ENCODE peak calls at places on chromosomes 5 and 9, in five cellular contexts. O is SK-N-SH; R is left ventricle myocardium inferior; M is cardiac muscle cell; J is CD8-positive, alpha-beta memory T cell. A is an unnamed sample. For H3K4me1, the result is how much of the 10 kb centered on the place peaks cover.

GRCh38 chr9:134863306-134863902 is 17.2 kb upstream of the FCN2 start:
- DNase-seq in M (no peak), O (no peak), J (no peak), R (no peak), A (no peak)

GRCh38 chr5:1886634-1887399 is 4.1 kb upstream of the IRX4 start:
- DNase-seq in J (no peak), R (no peak), O (no peak), M (no peak), A (no peak)

GRCh38 chr5:14501353-14502162 is 80.0 kb upstream of the OTULINL start:
- DNase-seq in J (no peak), M (no peak), R (no peak), O (no peak), A (no peak)

GRCh38 chr5:112109331-112109993 is 309.6 kb downstream of the EPB41L4A start:
- DNase-seq in O (peak), M (peak), J (no peak), R (no peak), A (peak)

GRCh38 chr9:5587024-5587423 is 41.9 kb upstream of the RIC1 start:
- DNase-seq in R (no peak), M (peak), J (no peak), O (no peak), A (no peak)

GRCh38 chr9:94922691-94923107 is 196.2 kb downstream of the AOPEP start:
- DNase-seq in R (no peak), O (no peak), J (no peak), M (peak), A (no peak)

GRCh38 chr9:92964981-92965758 is 17.8 kb downstream of the FGD3 start:
- DNase-seq in M (no peak), J (no peak), R (peak), O (no peak), A (no peak)

GRCh38 chr5:156096259-156096658 is 230.7 kb upstream of the SGCD start:
- DNase-seq in O (no peak), J (no peak), M (no peak), R (no peak), A (no peak)

GRCh38 chr9:75101004-75101601 is 12.8 kb downstream of the OSTF1 start:
- DNase-seq in R (no peak), J (no peak), M (no peak), O (no peak), A (no peak)

GRCh38 chr5:24170026-24170425 is 474.8 kb downstream of the CDH10 start:
- DNase-seq in O (no peak), R (no peak), M (no peak), J (no peak), A (no peak)

GRCh38 chr9:89022902-89023301 is 31.6 kb downstream of the S1PR3 start:
- DNase-seq in J (no peak), O (no peak), R (no peak), M (peak), A (peak)

GRCh38 chr5:164097747-164098146 is 592.3 kb downstream of the MAT2B start:
- DNase-seq in M (peak), O (no peak), R (no peak), J (no peak), A (no peak)

GRCh38 chr5:169404223-169404622 is 103.3 kb upstream of the SLIT3 start:
- DNase-seq in J (no peak), O (no peak), M (no peak), R (no peak), A (no peak)

GRCh38 chr9:85522459-85523092 is 219.2 kb downstream of the AGTPBP1 start:
- DNase-seq in J (no peak), M (peak), O (peak), R (peak), A (peak)

GRCh38 chr9:95920024-95920423 is 44.5 kb downstream of the ERCC6L2 start:
- DNase-seq in M (no peak), O (no peak), R (no peak), J (no peak), A (no peak)

GRCh38 chr9:124761710-124762109 is 9.4 kb downstream of the NR6A1 start:
- DNase-seq in M (no peak), O (no peak), R (no peak), J (no peak), A (no peak)

GRCh38 chr5:78508231-78508765 is 140.3 kb downstream of the LHFPL2 start:
- DNase-seq in M (peak), O (no peak), J (no peak), R (no peak), A (no peak)

GRCh38 chr9:122821278-122821952 is 7.0 kb downstream of the PDCL start:
- DNase-seq in O (no peak), J (no peak), M (peak), R (peak), A (no peak)

GRCh38 chr9:137606005-137606601 is 617 bp downstream of the ARRDC1 start:
- DNase-seq in M (no peak), R (no peak), J (no peak), O (peak), A (peak)

GRCh38 chr9:101325053-101325452 is 59.8 kb downstream of the BAAT start:
- DNase-seq in J (no peak), R (no peak), M (no peak), O (no peak), A (no peak)

GRCh38 chr5:67453526-67453925 is 256.9 kb upstream of the CD180 start:
- DNase-seq in R (no peak), O (no peak), J (no peak), M (peak), A (no peak)

GRCh38 chr9:128383791-128384190 is 12.6 kb downstream of the URM1 start:
- DNase-seq in O (no peak), J (no peak), M (no peak), R (no peak), A (no peak)

GRCh38 chr9:117293199-117294114 is 121.4 kb downstream of the ASTN2 start:
- DNase-seq in O (no peak), R (no peak), M (no peak), J (no peak), A (peak)

GRCh38 chr5:67010684-67011409 is 185.8 kb downstream of the CD180 start:
- DNase-seq in R (no peak), J (no peak), O (no peak), M (peak), A (peak)

GRCh38 chr5:42268630-42269029 is 154.6 kb upstream of the GHR start:
- DNase-seq in R (no peak), J (no peak), M (peak), O (no peak), A (no peak)

GRCh38 chr9:5783982-5784381 is 48.9 kb downstream of the ERMP1 start:
- DNase-seq in R (no peak), J (no peak), O (no peak), M (no peak), A (no peak)

GRCh38 chr5:94040591-94041148 is 299.3 kb upstream of the POU5F2 start:
- DNase-seq in R (no peak), J (no peak), M (no peak), O (no peak), A (no peak)

GRCh38 chr9:131656356-131657030 is 83.4 kb downstream of the RAPGEF1 start:
- DNase-seq in R (peak), J (peak), O (no peak), M (no peak), A (peak)

GRCh38 chr9:12014488-12014887 is 678.7 kb upstream of the TYRP1 start:
- DNase-seq in R (no peak), J (no peak), M (no peak), O (no peak), A (no peak)

GRCh38 chr5:57033103-57033502 is 81.2 kb upstream of the MIER3 start:
- DNase-seq in M (no peak), J (no peak), O (no peak), R (no peak), A (no peak)

GRCh38 chr9:128946945-128947422 is 419 bp downstream of the DOLK start:
- DNase-seq in J (no peak), O (no peak), R (no peak), M (peak), A (no peak)

GRCh38 chr9:126832440-126832839 is 27.6 kb downstream of the ZBTB43 start:
- DNase-seq in O (no peak), R (no peak), J (no peak), M (no peak), A (no peak)

GRCh38 chr9:126833710-126834345 is 26.6 kb upstream of the ZBTB34 start:
- DNase-seq in R (no peak), J (no peak), M (no peak), O (no peak), A (no peak)

GRCh38 chr9:126830827-126831226 is 26.0 kb downstream of the ZBTB43 start:
- DNase-seq in J (no peak), M (no peak), O (no peak), R (no peak), A (no peak)

GRCh38 chr9:126834672-126835071 is 25.8 kb upstream of the ZBTB34 start:
- DNase-seq in R (no peak), O (no peak), M (no peak), J (no peak), A (no peak)

GRCh38 chr9:126833020-126833419 is 27.4 kb upstream of the ZBTB34 start:
- DNase-seq in R (no peak), J (no peak), M (no peak), O (no peak), A (no peak)
- H3K27ac ChIP-seq in R (peak), J (no peak), M (peak), O (no peak), A (no peak)

DNA sequence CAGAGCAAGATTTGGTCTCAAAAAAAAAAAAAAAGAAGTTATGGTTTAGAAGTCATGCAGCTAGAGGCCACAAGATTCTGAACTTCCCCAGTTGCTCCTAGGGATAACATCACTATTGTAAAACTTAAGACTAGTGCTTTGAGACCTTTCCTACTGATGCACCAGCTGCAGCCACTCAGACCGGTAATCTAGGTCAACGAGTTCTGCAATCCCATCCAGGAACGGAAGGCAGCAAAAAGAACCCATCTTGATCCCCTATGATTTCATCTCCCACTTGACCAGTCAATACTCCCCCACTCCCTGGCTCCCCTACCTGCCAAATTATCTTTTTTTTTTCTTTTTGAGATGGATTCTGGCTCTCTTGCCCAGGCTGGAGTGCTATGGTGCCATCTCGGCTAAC is 46.9 kb upstream of the TTC39B start:
- DNase-seq in J (no peak), O (no peak), R (no peak), M (no peak), A (no peak)
- H3K4me1 ChIP-seq in J (under half), O (under half), R (under half), M (under half), A (under half)

GRCh38 chr5:151258771-151259170 is 5.8 kb downstream of the GM2A start:
- DNase-seq in M (no peak), O (no peak), J (no peak), R (no peak), A (no peak)
- H3K27ac ChIP-seq in M (no peak), O (no peak), J (no peak), R (no peak), A (no peak)

GRCh38 chr5:176413709-176414191 is 2.6 kb downstream of the CLTB start:
- DNase-seq in R (no peak), M (no peak), O (peak), J (no peak), A (no peak)

GRCh38 chr5:176412517-176413254 is 3.7 kb downstream of the CLTB start:
- DNase-seq in R (no peak), J (no peak), M (no peak), O (peak), A (no peak)

GRCh38 chr5:176414704-176415103 is 1.6 kb downstream of the CLTB start:
- DNase-seq in O (no peak), R (no peak), M (no peak), J (no peak), A (no peak)

GRCh38 chr5:176415240-176416122 is 858 bp downstream of the CLTB start:
- DNase-seq in O (peak), J (no peak), R (no peak), M (peak), A (peak)

DNA sequence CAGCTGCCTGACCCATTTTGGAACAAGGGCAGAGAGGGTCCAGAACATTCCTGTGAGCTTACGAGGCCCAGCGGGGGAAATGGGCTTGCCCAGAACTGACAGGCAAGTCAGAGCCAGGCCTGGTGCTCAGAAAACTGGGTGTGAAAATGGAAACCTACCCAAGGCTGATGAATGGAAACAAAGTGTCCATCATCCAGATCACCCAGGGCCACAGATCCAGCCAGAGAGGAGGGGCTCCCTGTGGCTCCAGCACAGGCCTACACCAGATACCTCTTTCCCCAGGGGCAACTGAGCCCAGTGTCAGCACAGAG is 3.1 kb downstream of the CLTB start:
- DNase-seq in J (no peak), R (peak), O (peak), M (no peak), A (peak)
- H3K4me1 ChIP-seq in J (under half), R (half or more), O (under half), M (under half), A (under half)

GRCh38 chr5:10056228-10056760 is 193.4 kb downstream of the ATPSCKMT start:
- DNase-seq in M (no peak), O (no peak), J (no peak), R (no peak), A (no peak)
- H3K27ac ChIP-seq in M (no peak), O (no peak), J (no peak), R (no peak), A (no peak)

GRCh38 chr5:124639095-124639665 is 107.3 kb downstream of the ZNF608 start:
- DNase-seq in J (no peak), O (no peak), R (no peak), M (no peak), A (no peak)
- H3K4me1 ChIP-seq in J (under half), O (under half), R (under half), M (half or more), A (under half)

DNA sequence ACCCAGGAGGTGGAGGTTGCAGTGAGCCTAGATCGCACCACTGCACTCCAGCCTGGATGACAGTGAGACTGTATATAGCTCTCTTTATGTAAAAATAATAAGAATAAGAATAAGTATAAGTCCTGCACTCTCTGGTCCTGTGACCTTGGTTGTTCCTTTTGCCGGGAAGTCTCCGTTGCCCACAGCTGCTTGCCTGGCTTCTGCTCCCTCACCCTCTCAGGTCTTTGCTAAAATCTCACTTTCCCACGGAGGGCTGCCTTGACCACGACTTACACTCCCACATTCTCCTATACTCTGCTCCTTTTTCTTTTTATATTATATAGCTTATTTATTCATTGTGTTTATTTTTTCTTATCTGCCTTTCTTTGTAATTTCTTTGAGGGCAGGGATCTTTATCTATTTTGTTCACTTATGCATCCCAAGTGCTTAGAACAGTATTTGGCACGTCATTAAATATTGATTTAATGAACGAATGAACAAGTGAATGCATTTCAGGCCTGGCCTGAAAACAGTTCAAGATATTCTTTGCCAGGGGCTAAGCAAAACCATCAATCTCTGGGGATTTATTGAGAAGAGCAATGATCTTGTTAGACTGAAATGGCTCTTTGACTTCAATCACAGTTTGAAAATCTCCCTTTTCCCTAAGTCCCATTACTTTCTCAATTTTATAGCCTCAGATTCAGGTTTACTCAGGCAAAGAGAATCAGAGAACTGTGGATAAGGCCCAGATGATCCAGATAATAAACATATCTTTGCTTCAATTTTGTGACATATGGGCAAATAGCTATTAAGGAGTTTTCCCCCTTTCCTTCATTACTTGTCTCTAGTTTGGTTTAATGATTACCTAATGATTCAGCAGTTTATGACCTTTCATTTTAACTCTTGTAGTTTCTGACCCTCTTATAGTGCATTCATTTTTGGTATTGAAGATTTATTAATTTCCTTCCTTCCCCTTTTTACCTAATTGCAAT is 60.8 kb upstream of the TMC1 start:
- DNase-seq in R (no peak), M (no peak), O (no peak), J (no peak), A (no peak)
- H3K27ac ChIP-seq in R (no peak), M (no peak), O (no peak), J (no peak), A (no peak)

DNA sequence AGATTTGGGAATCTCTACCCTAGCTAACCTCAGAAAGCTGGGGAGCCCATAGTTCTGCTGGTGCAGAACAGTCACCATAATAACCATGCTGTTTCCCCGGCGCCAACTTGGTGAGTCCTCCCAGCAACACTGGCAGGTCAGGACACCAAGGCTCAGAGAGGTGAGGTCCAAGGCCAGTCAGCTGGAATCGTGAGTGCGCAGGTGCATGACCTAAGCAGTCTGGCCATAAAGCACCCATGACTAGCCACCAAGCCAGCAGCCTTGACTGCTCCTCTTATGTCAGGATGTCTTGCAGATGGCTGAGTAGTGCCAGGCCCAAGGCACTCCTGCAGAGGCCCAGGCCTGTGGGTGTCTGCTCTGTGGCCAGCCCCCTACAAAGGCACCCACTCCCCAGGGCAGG is 2.6 kb downstream of the RNF44 start:
- DNase-seq in J (no peak), O (no peak), M (no peak), R (no peak), A (no peak)
- H3K4me1 ChIP-seq in J (half or more), O (under half), M (under half), R (half or more), A (under half)

GRCh38 chr9:136024286-136024685 is 63.1 kb upstream of the UBAC1 start:
- DNase-seq in M (no peak), R (no peak), J (no peak), O (no peak), A (no peak)

GRCh38 chr9:136024696-136025316 is 63.6 kb upstream of the UBAC1 start:
- DNase-seq in O (peak), J (no peak), M (no peak), R (peak), A (no peak)

GRCh38 chr9:136022731-136023400 is 61.7 kb upstream of the UBAC1 start:
- DNase-seq in M (no peak), R (peak), J (no peak), O (peak), A (no peak)

GRCh38 chr9:136021891-136022681 is 60.9 kb upstream of the UBAC1 start:
- DNase-seq in M (no peak), O (no peak), J (no peak), R (peak), A (peak)

GRCh38 chr9:136023401-136024225 is 62.4 kb upstream of the UBAC1 start:
- DNase-seq in J (no peak), M (peak), R (peak), O (peak), A (peak)
- H3K27ac ChIP-seq in J (no peak), M (no peak), R (peak), O (no peak), A (no peak)

DNA sequence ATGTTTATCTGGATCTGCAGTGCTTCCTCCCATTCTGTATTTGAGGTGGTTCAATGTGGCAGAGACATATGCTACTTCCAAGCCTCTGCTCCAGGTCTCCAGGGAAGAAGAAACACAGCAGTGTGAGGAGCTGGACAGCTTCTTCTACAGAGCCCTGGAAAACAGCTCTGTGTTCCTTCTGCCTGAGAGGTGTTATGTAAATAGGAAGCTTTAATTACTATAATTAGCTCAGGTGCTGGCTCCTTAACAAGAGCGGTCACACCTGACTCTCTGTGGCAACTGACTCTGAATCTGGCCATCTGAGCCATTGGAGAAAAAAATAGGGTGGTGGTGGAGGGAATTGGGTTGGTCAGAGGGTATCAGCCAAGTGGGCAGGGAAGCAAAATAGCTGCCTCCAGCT is 332.4 kb upstream of the BRINP1 start:
- DNase-seq in R (no peak), O (no peak), J (no peak), M (no peak), A (no peak)
- H3K4me1 ChIP-seq in R (under half), O (under half), J (under half), M (under half), A (under half)